ENCODE peak calls at places on chromosomes 12 and 14, in seven cellular contexts. K is IMR-90, D is H1, F is mesenchymal stem cell, Q is neuronal stem cell, E is mesendoderm, X is trophoblast cell. G is an unnamed sample.

GRCh38 chr14:99590746-99591555 is 13.1 kb downstream of the CCDC85C start:
- DNase-seq in F (peak; percentile 67), K (peak; percentile 74), E (no peak), Q (no peak), D (no peak), X (no peak), G (no peak)

GRCh38 chr12:64746663-64747062 is 12.5 kb downstream of the GNS start:
- DNase-seq in E (no peak), F (peak; percentile 24), K (peak; percentile 52), D (no peak), X (peak; percentile 23), Q (no peak), G (no peak)

GRCh38 chr12:49094966-49095365 is 365 bp upstream of the DHH start:
- DNase-seq in D (no peak), K (no peak), X (no peak), F (no peak), E (no peak), Q (no peak), G (no peak)

GRCh38 chr14:101056446-101056845 is 152.9 kb upstream of the RTL1 start:
- DNase-seq in F (no peak), X (no peak), K (peak; percentile 47), E (no peak), Q (no peak), D (no peak), G (no peak)

GRCh38 chr14:52049721-52050588 is 18.9 kb downstream of the NID2 start:
- DNase-seq in X (no peak), Q (no peak), E (no peak), F (no peak), K (no peak), D (no peak), G (no peak)

GRCh38 chr12:104535383-104535782 is 78.6 kb downstream of the CHST11 start:
- DNase-seq in E (peak; percentile 52), Q (no peak), K (peak; percentile 11), X (peak; percentile 43), F (no peak), D (no peak), G (no peak)

GRCh38 chr14:60878536-60878935 is 102.3 kb downstream of the TRMT5 start:
- DNase-seq in X (no peak), D (no peak), Q (no peak), F (no peak), K (peak; percentile 33), E (no peak), G (no peak)

GRCh38 chr14:97179573-97179972 is 382.4 kb downstream of the VRK1 start:
- DNase-seq in X (no peak), F (no peak), K (no peak), D (no peak), Q (no peak), E (peak; percentile 11), G (no peak)

GRCh38 chr14:99280852-99281251 is 8.9 kb upstream of the BCL11B start:
- DNase-seq in Q (no peak), K (no peak), F (no peak), E (no peak), X (no peak), D (no peak), G (no peak)

GRCh38 chr14:39015360-39015961 is 87.6 kb downstream of the SEC23A start:
- DNase-seq in E (peak; percentile 54), Q (no peak), F (peak; percentile 66), D (no peak), X (peak; percentile 65), K (peak; percentile 59), G (no peak)

GRCh38 chr14:20682435-20683124 is 1.8 kb upstream of the RNASE4 start:
- DNase-seq in D (peak; percentile 76), X (peak; percentile 92), F (peak; percentile 97), Q (peak; percentile 82), K (peak; percentile 92), E (peak; percentile 92), G (peak; percentile 84)

GRCh38 chr12:89250213-89250612 is 102.1 kb downstream of the DUSP6 start:
- DNase-seq in E (no peak), X (no peak), Q (no peak), F (peak; percentile 53), D (no peak), K (no peak), G (no peak)

GRCh38 chr14:49888293-49888692 is 4.6 kb upstream of the ARF6 start:
- DNase-seq in D (no peak), X (no peak), K (no peak), F (no peak), E (no peak), Q (no peak), G (no peak)

GRCh38 chr14:43001729-43002128 is 1395.1 kb downstream of the LRFN5 start:
- DNase-seq in F (no peak), Q (no peak), X (no peak), K (no peak), E (no peak), D (no peak), G (no peak)

GRCh38 chr14:56581041-56581727 is 1.6 kb downstream of the TMEM260 start:
- DNase-seq in K (no peak), D (no peak), X (no peak), F (no peak), Q (no peak), E (no peak), G (no peak)

GRCh38 chr14:103641181-103641580 is 12.2 kb downstream of the KLC1 start:
- DNase-seq in E (no peak), K (peak; percentile 82), Q (no peak), D (no peak), F (peak; percentile 37), X (peak; percentile 93), G (no peak)

GRCh38 chr14:60981626-60982455 is 796 bp downstream of the SLC38A6 start:
- DNase-seq in F (peak; percentile 88), E (peak; percentile 71), X (peak; percentile 66), K (peak; percentile 94), Q (no peak), D (no peak), G (no peak)

GRCh38 chr14:105148604-105149145 is 19.9 kb downstream of the JAG2 start:
- DNase-seq in X (no peak), E (no peak), D (peak; percentile 44), F (no peak), K (no peak), Q (no peak), G (no peak)

GRCh38 chr14:70642313-70643235 is 858 bp downstream of the TTC9 start:
- DNase-seq in X (peak; percentile 51), Q (no peak), F (no peak), E (peak; percentile 88), K (no peak), D (no peak), G (no peak)

GRCh38 chr12:32061033-32061432 is 45.6 kb upstream of the BICD1 start:
- DNase-seq in D (no peak), E (no peak), F (no peak), X (no peak), K (no peak), Q (no peak), G (no peak)
- H3K18ac ChIP-seq in D (no peak overlapping the region), E (no peak overlapping the region), F (no peak overlapping the region), X (no peak overlapping the region), K (no peak overlapping the region), Q (no peak overlapping the region), G (no peak overlapping the region)

GRCh38 chr12:92551853-92552397 is 150.9 kb upstream of the PLEKHG7 start:
- DNase-seq in Q (no peak), E (peak; percentile 66), D (no peak), F (peak; percentile 75), K (peak; percentile 73), X (peak; percentile 42), G (no peak)

GRCh38 chr12:92550661-92551060 is 152.1 kb upstream of the PLEKHG7 start:
- DNase-seq in F (no peak), E (no peak), X (no peak), D (no peak), K (no peak), Q (no peak), G (no peak)

GRCh38 chr12:92551210-92551609 is 151.6 kb upstream of the PLEKHG7 start:
- DNase-seq in E (no peak), K (no peak), D (no peak), F (no peak), Q (no peak), X (no peak), G (no peak)

GRCh38 chr12:92552412-92553108 is 150.2 kb upstream of the PLEKHG7 start:
- DNase-seq in Q (no peak), F (peak; percentile 54), E (no peak), D (no peak), X (no peak), K (peak; percentile 32), G (no peak)

DNA sequence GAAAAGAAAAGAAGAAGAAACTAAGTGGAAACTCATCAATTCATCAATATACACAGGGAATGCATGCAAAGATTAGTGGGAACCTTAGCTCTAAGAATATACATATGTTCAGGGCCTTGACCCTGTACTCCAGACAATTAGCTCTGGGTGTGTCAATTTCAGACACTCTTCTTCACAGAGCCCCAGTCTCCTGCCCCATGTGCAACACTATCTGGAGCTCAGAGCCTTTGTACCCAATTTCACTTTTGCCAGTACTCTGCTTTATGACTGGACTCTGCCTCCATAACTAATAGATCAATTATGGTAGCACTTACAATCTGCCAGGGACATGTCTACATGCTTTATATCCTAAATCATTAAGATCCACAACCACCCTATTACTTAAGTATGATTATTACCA is 152.6 kb upstream of the PLEKHG7 start:
- DNase-seq in Q (no peak), E (no peak), D (no peak), X (no peak), K (no peak), F (no peak), G (no peak)
- H3K18ac ChIP-seq in Q (no peak overlapping the region), E (no peak overlapping the region), D (no peak overlapping the region), X (no peak overlapping the region), K (no peak overlapping the region), F (no peak overlapping the region), G (no peak overlapping the region)

GRCh38 chr12:2976581-2976996 is 17.4 kb downstream of the TEAD4 start:
- DNase-seq in Q (no peak), F (no peak), X (no peak), D (peak; percentile 55), K (no peak), E (peak; percentile 68), G (peak; percentile 67)
- H3K18ac ChIP-seq in Q (peak overlapping the region; percentile 75), F (no peak overlapping the region), X (no peak overlapping the region), D (peak overlapping the region; percentile 48), K (no peak overlapping the region), E (no peak overlapping the region), G (no peak overlapping the region)

GRCh38 chr12:25283006-25283405 is 32.3 kb upstream of the KRAS start:
- DNase-seq in E (no peak), F (peak; percentile 17), D (no peak), X (no peak), Q (no peak), K (peak; percentile 37), G (no peak)

GRCh38 chr12:25278274-25278673 is 27.5 kb upstream of the KRAS start:
- DNase-seq in Q (no peak), X (no peak), F (no peak), E (no peak), D (no peak), K (no peak), G (no peak)

GRCh38 chr12:25284024-25284423 is 33.3 kb upstream of the KRAS start:
- DNase-seq in E (no peak), X (no peak), K (no peak), Q (no peak), D (no peak), F (no peak), G (no peak)

GRCh38 chr12:25276199-25276937 is 25.6 kb upstream of the KRAS start:
- DNase-seq in D (no peak), E (no peak), Q (no peak), K (peak; percentile 98), X (peak; percentile 49), F (peak; percentile 93), G (no peak)

DNA sequence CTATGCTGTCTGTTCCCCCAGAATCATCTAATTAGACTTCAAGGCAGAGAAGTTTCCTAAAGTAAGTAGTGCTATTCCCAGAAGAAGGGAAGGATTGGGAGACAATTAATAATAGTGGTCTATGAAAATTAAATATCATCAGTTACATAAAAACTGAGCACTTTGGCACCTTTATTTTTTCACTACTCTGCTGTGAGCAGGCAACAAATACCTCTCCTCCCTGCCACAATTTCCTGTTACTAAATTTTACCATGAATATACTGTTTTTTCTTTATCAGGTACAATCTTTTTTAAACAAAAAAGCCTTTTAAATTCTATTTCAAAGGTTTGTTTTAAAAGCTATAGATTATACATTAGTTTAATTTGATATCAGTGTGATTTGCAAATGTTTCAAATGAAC is 29.4 kb upstream of the KRAS start:
- DNase-seq in E (no peak), X (no peak), F (no peak), Q (no peak), K (no peak), D (no peak), G (no peak)
- H3K18ac ChIP-seq in E (no peak overlapping the region), X (no peak overlapping the region), F (no peak overlapping the region), Q (no peak overlapping the region), K (no peak overlapping the region), D (no peak overlapping the region), G (no peak overlapping the region)